ENCODE peak calls at places on chromosomes 5 and 9, in four cellular contexts. E is endothelial cell, R is ovary, F is GM12865. X is an unnamed sample.

GRCh38 chr5:148730955-148731898 is 76.9 kb upstream of the HTR4 start:
- DNase-seq in F (peak), R (peak), E (peak), X (peak)

GRCh38 chr5:16521561-16522090 is 56.0 kb upstream of the ZNF622 start:
- DNase-seq in E (no peak), R (no peak), F (no peak), X (no peak)

GRCh38 chr9:125913551-125913950 is 166.4 kb downstream of the PBX3 start:
- DNase-seq in E (no peak), R (no peak), F (no peak), X (no peak)

GRCh38 chr5:111756701-111757581 is at the start of gene NREP:
- DNase-seq in F (peak), R (peak), E (peak), X (peak)

GRCh38 chr9:77440057-77440456 is 208.1 kb downstream of the GNA14 start:
- DNase-seq in E (no peak), F (no peak), R (no peak), X (no peak)

GRCh38 chr5:154166901-154167791 is 23.4 kb upstream of the GALNT10 start:
- DNase-seq in R (no peak), F (no peak), E (no peak), X (no peak)

GRCh38 chr9:113956901-113957777 is 81.0 kb downstream of the ZNF618 start:
- DNase-seq in E (no peak), R (no peak), F (no peak), X (no peak)

GRCh38 chr5:91928751-91929521 is 545.8 kb upstream of the ARRDC3 start:
- DNase-seq in R (no peak), F (no peak), E (no peak), X (no peak)

GRCh38 chr5:67648201-67648671 is 451.6 kb upstream of the CD180 start:
- DNase-seq in E (no peak), R (peak), F (no peak), X (no peak)

GRCh38 chr5:179802950-179803562 is 3.6 kb downstream of the MGAT4B start:
- DNase-seq in F (no peak), R (no peak), E (no peak), X (no peak)

GRCh38 chr9:137280478-137281344 is 3.2 kb downstream of the TOR4A start:
- DNase-seq in E (peak), F (peak), R (no peak), X (peak)

GRCh38 chr5:14706615-14707021 is 42.1 kb downstream of the OTULIN start:
- DNase-seq in R (no peak), F (no peak), E (no peak), X (no peak)

GRCh38 chr5:100430268-100430900 is 104.8 kb upstream of the FAM174A start:
- DNase-seq in F (peak), E (peak), R (no peak), X (peak)

GRCh38 chr5:56339732-56340131 is 106.6 kb upstream of the ANKRD55 start:
- DNase-seq in R (no peak), F (no peak), E (no peak), X (no peak)

GRCh38 chr5:116787570-116787969 is 212.9 kb upstream of the SEMA6A start:
- DNase-seq in R (no peak), F (peak), E (no peak), X (no peak)

GRCh38 chr9:131887680-131888079 is 147.8 kb upstream of the RAPGEF1 start:
- DNase-seq in R (no peak), F (peak), E (no peak), X (no peak)

GRCh38 chr9:94809778-94810177 is 83.3 kb downstream of the AOPEP start:
- DNase-seq in R (no peak), F (no peak), E (peak), X (no peak)

GRCh38 chr5:149125386-149125891 is 15.9 kb upstream of the ABLIM3 start:
- DNase-seq in R (no peak), F (no peak), E (peak), X (no peak)

GRCh38 chr9:36316629-36317317 is 58.5 kb upstream of the GNE start:
- DNase-seq in F (no peak), E (no peak), R (no peak), X (peak)

GRCh38 chr5:147391781-147392180 is 118.1 kb downstream of the DPYSL3 start:
- DNase-seq in F (peak), R (no peak), E (peak), X (peak)

GRCh38 chr9:84622981-84623380 is 46.5 kb upstream of the NTRK2 start:
- DNase-seq in E (no peak), R (no peak), F (no peak), X (no peak)

GRCh38 chr5:73901455-73901854 is 275.5 kb downstream of the ARHGEF28 start:
- DNase-seq in F (no peak), E (no peak), R (no peak), X (no peak)

GRCh38 chr9:15246688-15247087 is 60.3 kb downstream of the TTC39B start:
- DNase-seq in R (no peak), E (no peak), F (no peak), X (no peak)

GRCh38 chr5:15790446-15791005 is 290.5 kb downstream of the FBXL7 start:
- DNase-seq in E (no peak), R (no peak), F (no peak), X (no peak)

GRCh38 chr9:18437315-18438200 is 36.4 kb upstream of the ADAMTSL1 start:
- DNase-seq in R (peak), E (no peak), F (no peak), X (no peak)

GRCh38 chr9:87080512-87081225 is 133.4 kb upstream of the GAS1 start:
- DNase-seq in F (no peak), R (no peak), E (no peak), X (no peak)

GRCh38 chr5:13552361-13552760 is 392.1 kb downstream of the DNAH5 start:
- DNase-seq in F (no peak), R (no peak), E (no peak), X (no peak)

GRCh38 chr5:84393969-84394368 is 9.3 kb upstream of the EDIL3 start:
- DNase-seq in R (no peak), E (no peak), F (no peak), X (no peak)

GRCh38 chr9:124477211-124478013 is 27.2 kb downstream of the ADGRD2 start:
- DNase-seq in F (no peak), E (no peak), R (no peak), X (peak)

GRCh38 chr5:174516741-174517140 is 207.6 kb upstream of the MSX2 start:
- DNase-seq in E (no peak), F (no peak), R (no peak), X (no peak)

GRCh38 chr5:128081111-128081865 is 2.3 kb upstream of the SLC12A2 start:
- DNase-seq in R (no peak), F (peak), E (no peak), X (no peak)

GRCh38 chr5:31781772-31782171 is 142.8 kb downstream of the PDZD2 start:
- DNase-seq in R (no peak), E (no peak), F (no peak), X (no peak)

GRCh38 chr5:158414780-158415179 is 555.8 kb upstream of the CLINT1 start:
- DNase-seq in R (no peak), F (no peak), E (no peak), X (no peak)

GRCh38 chr5:136375920-136376319 is 10.6 kb upstream of the TRPC7 start:
- DNase-seq in F (no peak), E (no peak), R (no peak), X (no peak)

GRCh38 chr5:136374638-136375037 is 9.3 kb upstream of the TRPC7 start:
- DNase-seq in R (no peak), F (no peak), E (no peak), X (no peak)

DNA sequence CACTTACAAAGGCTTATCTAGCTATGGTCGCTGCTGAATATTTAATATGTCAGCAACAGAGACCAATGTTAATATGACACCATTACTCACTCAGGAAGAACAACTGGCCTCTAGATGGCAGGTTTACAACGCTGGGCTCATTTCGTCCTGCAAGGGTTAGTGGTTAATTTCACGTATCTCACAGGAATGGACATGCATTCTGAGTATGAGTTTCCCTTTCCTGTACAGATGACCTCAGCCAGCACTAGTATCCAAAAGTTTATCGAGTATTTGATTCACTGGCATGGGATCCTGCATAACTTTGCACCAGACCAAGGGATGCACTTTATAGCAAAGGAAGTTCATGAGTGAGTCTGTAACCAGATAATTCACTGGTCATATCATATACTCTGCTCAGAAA is 8.7 kb upstream of the TRPC7 start:
- DNase-seq in R (no peak), F (peak), E (peak), X (no peak)
- TF ChIP-seq CTCF in R (no peak), F (peak), E (no peak), X (peak)

GRCh38 chr5:107389130-107389553 is 281.6 kb downstream of the EFNA5 start:
- DNase-seq in F (peak), R (no peak), E (no peak), X (no peak)
- TF ChIP-seq CTCF in F (no peak), R (no peak), E (no peak), X (no peak)

DNA sequence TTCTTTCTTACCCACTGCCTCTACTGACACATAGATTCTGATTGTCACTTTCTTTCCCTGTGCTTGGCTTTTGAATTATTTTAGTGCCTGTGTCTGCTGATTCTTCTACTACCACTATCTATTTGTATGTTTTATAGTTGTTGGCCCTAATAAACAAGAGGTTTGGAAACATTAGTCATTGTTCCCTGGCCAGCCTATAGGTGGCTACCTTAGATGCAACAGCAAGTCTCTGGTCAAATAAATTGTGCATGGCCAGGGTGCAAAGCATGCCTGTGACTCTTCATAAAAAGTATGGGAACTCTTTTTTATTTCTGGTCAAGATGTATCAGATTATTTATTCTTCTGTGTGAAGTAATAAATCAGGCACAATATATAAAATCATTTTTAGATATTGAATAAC is 124.4 kb downstream of the PLK2 start:
- DNase-seq in F (no peak), E (no peak), R (no peak), X (no peak)
- TF ChIP-seq CTCF in F (no peak), E (peak), R (no peak), X (no peak)

DNA sequence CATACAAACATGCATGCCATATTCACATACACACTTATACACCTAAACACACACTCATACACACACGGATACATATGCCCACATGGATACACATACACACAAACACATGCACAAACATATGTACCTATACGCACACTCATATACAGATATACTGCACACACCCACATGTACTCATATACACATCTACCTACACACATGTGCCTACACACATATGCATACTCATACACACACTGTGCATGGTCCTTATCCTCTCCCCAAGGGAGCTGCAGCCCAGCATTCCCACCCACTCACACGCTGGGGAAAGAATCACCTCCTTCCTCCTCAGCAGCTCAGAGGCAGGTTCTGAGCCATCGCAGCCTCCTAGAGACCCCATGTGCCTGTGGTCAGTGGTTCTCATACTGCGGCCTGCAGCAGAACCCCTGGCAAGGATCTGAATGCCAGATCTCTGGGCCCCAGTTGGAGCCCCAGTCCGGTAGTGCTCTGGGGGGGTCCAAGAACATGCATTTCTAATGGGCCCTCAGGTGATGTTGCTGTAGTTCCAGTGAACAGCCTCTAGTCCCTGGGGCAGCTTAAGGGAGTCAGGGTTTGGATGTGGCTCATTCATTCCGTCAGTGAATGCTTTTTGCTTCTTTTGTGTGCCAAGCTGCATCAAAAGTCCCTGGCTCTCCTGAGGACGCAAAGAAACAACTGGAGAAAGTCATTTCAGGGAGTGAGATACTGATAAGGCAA is 39.0 kb downstream of the SEMA4D start:
- DNase-seq in E (no peak), F (no peak), R (no peak), X (no peak)
- TF ChIP-seq CTCF in E (no peak), F (no peak), R (no peak), X (no peak)

GRCh38 chr5:171309276-171309525 is 153 bp downstream of the TLX3 start:
- DNase-seq in F (no peak), E (no peak), R (no peak), X (no peak)

GRCh38 chr5:171310816-171311697 is 2.0 kb downstream of the TLX3 start:
- DNase-seq in E (peak), R (no peak), F (no peak), X (peak)

GRCh38 chr5:171310334-171310815 is 1.3 kb downstream of the TLX3 start:
- DNase-seq in F (no peak), E (no peak), R (no peak), X (no peak)

GRCh38 chr5:171308453-171309275 is at the start of gene TLX3:
- DNase-seq in R (no peak), F (no peak), E (no peak), X (no peak)

DNA sequence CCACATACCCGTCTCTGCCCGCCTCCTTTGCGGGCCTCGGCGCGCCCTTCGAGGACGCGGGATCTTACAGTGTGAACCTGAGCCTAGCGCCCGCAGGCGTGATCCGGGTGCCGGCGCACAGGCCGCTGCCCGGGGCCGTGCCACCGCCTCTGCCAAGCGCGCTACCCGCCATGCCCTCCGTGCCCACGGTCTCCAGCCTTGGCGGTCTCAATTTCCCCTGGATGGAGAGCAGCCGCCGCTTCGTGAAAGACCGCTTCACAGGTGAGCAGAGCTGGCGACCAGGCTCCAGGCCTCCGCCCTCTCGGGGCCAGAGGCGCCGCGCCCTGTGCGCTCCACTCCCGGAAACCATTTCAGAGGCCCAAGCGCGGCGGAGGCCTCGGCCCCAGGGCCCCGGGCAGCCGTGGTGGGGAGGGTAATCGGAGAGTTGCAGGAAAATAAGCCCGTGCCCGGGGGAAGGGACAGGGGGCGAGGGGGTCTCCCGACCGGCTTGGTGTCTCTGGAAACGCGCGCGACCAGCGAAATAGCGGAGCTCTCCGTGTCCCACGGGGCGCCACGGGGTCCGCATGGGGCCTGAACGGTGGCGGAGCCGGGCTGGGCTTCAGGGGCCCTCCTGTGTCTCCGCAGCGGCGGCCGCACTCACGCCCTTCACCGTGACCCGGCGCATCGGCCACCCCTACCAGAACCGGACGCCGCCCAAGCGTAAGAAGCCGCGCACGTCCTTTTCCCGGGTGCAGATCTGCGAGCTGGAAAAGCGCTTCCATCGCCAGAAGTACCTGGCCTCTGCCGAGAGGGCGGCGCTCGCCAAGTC is 682 bp downstream of the TLX3 start:
- DNase-seq in F (no peak), R (no peak), E (peak), X (no peak)
- TF ChIP-seq CTCF in F (no peak), R (no peak), E (peak), X (peak)